ENCODE peak calls at places on chromosomes 16 and 17, in ten cellular contexts. V is cardiac fibroblast; W is activated CD4-positive, CD25-positive, alpha-beta regulatory T cell; J is NAMALWA; U is hepatic stellate cell; S is ascending aorta; Z is activated T-helper 1 cell treated with anti-CD3 and anti-CD28 coated beads, Interleukin-2, amount 50 U/mL, for 16 hours; D is T-helper 2 cell; N is Panc1; P is SHP77. Y is an unnamed sample.

GRCh38 chr17:83000738-83001137 is 78.7 kb upstream of the METRNL start:
- DNase-seq in Z (no peak), P (no peak), V (no peak), S (no peak), D (no peak), W (no peak), U (no peak), N (no peak), J (no peak), Y (no peak)

GRCh38 chr16:85676466-85676865 is 12.3 kb downstream of the GINS2 start:
- DNase-seq in S (no peak), D (no peak), N (no peak), Z (no peak), V (no peak), P (no peak), W (no peak), U (no peak), J (no peak), Y (no peak)

GRCh38 chr17:60971515-60972369 is 294.1 kb downstream of the BCAS3 start:
- DNase-seq in P (peak), V (peak), J (peak), S (no peak), W (no peak), D (peak), U (peak), N (peak), Z (no peak), Y (peak)

GRCh38 chr16:10514369-10515055 is 65.9 kb downstream of the EMP2 start:
- DNase-seq in S (no peak), Z (no peak), U (peak), N (peak), W (peak), P (peak), J (peak), V (peak), D (peak), Y (peak)

GRCh38 chr17:81508639-81509047 is 4.0 kb downstream of the ACTG1 start:
- DNase-seq in V (peak), Z (no peak), J (no peak), N (no peak), U (no peak), S (no peak), W (no peak), D (peak), P (no peak), Y (no peak)

GRCh38 chr17:81245024-81245664 is 6.0 kb downstream of the NDUFAF8 start:
- DNase-seq in J (peak), S (no peak), N (no peak), Z (no peak), V (no peak), W (no peak), P (no peak), U (no peak), D (peak), Y (peak)

GRCh38 chr16:66250686-66251405 is 115.6 kb upstream of the CDH5 start:
- DNase-seq in V (peak), Z (no peak), S (no peak), U (peak), P (no peak), J (no peak), D (no peak), N (no peak), W (no peak), Y (no peak)

GRCh38 chr17:73192894-73193701 is at the start of gene COG1:
- DNase-seq in U (peak), P (peak), S (peak), Z (peak), V (peak), J (peak), N (no peak), W (peak), D (peak), Y (peak)

GRCh38 chr17:79914813-79915740 is 75.8 kb upstream of the CBX4 start:
- DNase-seq in V (no peak), W (no peak), U (no peak), P (no peak), N (no peak), Z (no peak), J (no peak), D (no peak), S (no peak), Y (no peak)

GRCh38 chr17:72090108-72090507 is 30.7 kb upstream of the SOX9 start:
- DNase-seq in S (no peak), V (peak), Z (no peak), N (no peak), U (no peak), J (no peak), D (no peak), P (no peak), W (no peak), Y (no peak)

GRCh38 chr16:30076276-30076791 is 540 bp downstream of the PPP4C start:
- DNase-seq in U (no peak), N (no peak), Z (no peak), J (peak), P (no peak), W (no peak), V (no peak), D (no peak), S (no peak), Y (no peak)

GRCh38 chr17:77129568-77130301 is 11.0 kb upstream of the SEC14L1 start:
- DNase-seq in V (peak), Z (no peak), N (no peak), D (no peak), W (no peak), U (no peak), P (peak), J (no peak), S (no peak), Y (no peak)

GRCh38 chr16:50718061-50718760 is 23.7 kb upstream of the CYLD start:
- DNase-seq in D (no peak), V (peak), Z (no peak), U (peak), P (no peak), J (no peak), W (no peak), N (no peak), S (no peak), Y (no peak)

GRCh38 chr17:63445571-63446217 is 412 bp downstream of the CYB561 start:
- DNase-seq in Z (peak), W (peak), D (no peak), P (peak), J (no peak), N (no peak), V (no peak), S (no peak), U (peak), Y (peak)

GRCh38 chr17:4948166-4948996 is at the start of gene PFN1:
- DNase-seq in V (peak), U (peak), S (peak), D (peak), P (peak), Z (peak), W (peak), J (peak), N (no peak), Y (peak)

GRCh38 chr17:19780846-19781245 is 32.7 kb upstream of the ALDH3A1 start:
- DNase-seq in Z (no peak), W (no peak), N (no peak), U (no peak), D (no peak), S (no peak), V (no peak), P (no peak), J (no peak), Y (no peak)

GRCh38 chr16:86874141-86874540 is 295.8 kb downstream of the FOXL1 start:
- DNase-seq in J (peak), U (peak), P (no peak), W (no peak), Z (no peak), V (no peak), S (no peak), D (no peak), N (peak), Y (peak)

GRCh38 chr17:77494664-77495435 is 354.1 kb downstream of the SEC14L1 start:
- DNase-seq in Z (peak), S (no peak), J (peak), D (peak), V (peak), N (peak), P (peak), U (peak), W (peak), Y (peak)

GRCh38 chr17:45218895-45219661 is 2.6 kb upstream of the FMNL1 start:
- DNase-seq in W (peak), Z (peak), U (peak), N (no peak), D (peak), V (peak), P (peak), J (peak), S (peak), Y (peak)

GRCh38 chr17:70037498-70037897 is 37.5 kb upstream of the KCNJ16 start:
- DNase-seq in P (no peak), U (no peak), N (no peak), Z (no peak), D (no peak), V (no peak), J (no peak), S (no peak), W (no peak), Y (no peak)

GRCh38 chr16:35134471-35134870 is 1675.1 kb downstream of the TP53TG3F start:
- DNase-seq in W (no peak), V (no peak), U (no peak), P (no peak), S (no peak), Z (no peak), D (no peak), J (no peak), N (peak), Y (no peak)

GRCh38 chr17:60729854-60730253 is 52.2 kb downstream of the BCAS3 start:
- DNase-seq in S (no peak), V (no peak), W (no peak), N (no peak), J (peak), U (no peak), D (no peak), Z (no peak), P (no peak), Y (no peak)

GRCh38 chr17:41785876-41786226 is 660 bp downstream of the JUP start:
- DNase-seq in V (peak), W (no peak), N (no peak), J (no peak), U (no peak), D (no peak), S (no peak), Z (no peak), P (no peak), Y (no peak)

GRCh38 chr17:32341857-32342602 is at the start of gene C17orf75:
- DNase-seq in J (peak), U (peak), D (peak), V (peak), S (no peak), N (peak), W (peak), Z (peak), P (peak), Y (peak)